ENCODE peak calls at places on chromosomes 3 and 15, in six cellular contexts. B is activated CD4-positive, alpha-beta T cell treated with anti-CD3 and anti-CD28 coated beads for 48 hours; E is AG20443; J is CD4-positive, alpha-beta memory T cell; O is retinal pigment epithelial cell; A is brain microvascular endothelial cell. P is an unnamed sample.

GRCh38 chr3:138082085-138082991 is 33.1 kb downstream of the DZIP1L start:
- DNase-seq in B (peak), E (peak), J (peak), O (no peak), A (peak), P (no peak)

GRCh38 chr15:56835598-56836275 is 82.7 kb upstream of the TCF12 start:
- DNase-seq in B (no peak), E (peak), J (no peak), O (no peak), A (no peak), P (no peak)

GRCh38 chr3:141769171-141769894 is 6.1 kb downstream of the GRK7 start:
- DNase-seq in B (no peak), E (no peak), J (no peak), O (no peak), A (peak), P (peak)

GRCh38 chr3:44965165-44965564 is 10.8 kb downstream of the ZDHHC3 start:
- DNase-seq in B (no peak), E (no peak), J (no peak), O (no peak), A (no peak), P (peak)

GRCh38 chr15:34782901-34783300 is 12.4 kb downstream of the ACTC1 start:
- DNase-seq in B (no peak), E (no peak), J (no peak), O (no peak), A (no peak), P (no peak)

GRCh38 chr3:169034401-169034800 is 629.1 kb downstream of the MECOM start:
- DNase-seq in B (no peak), E (peak), J (no peak), O (no peak), A (no peak), P (no peak)

GRCh38 chr3:59545369-59545768 is 495.5 kb upstream of the CFAP20DC start:
- DNase-seq in B (no peak), E (no peak), J (no peak), O (no peak), A (no peak), P (no peak)

GRCh38 chr3:73685061-73685460 is 60.3 kb upstream of the PDZRN3 start:
- DNase-seq in B (no peak), E (no peak), J (no peak), O (no peak), A (no peak), P (no peak)

GRCh38 chr3:52528596-52529375 is 4.9 kb downstream of the NT5DC2 start:
- DNase-seq in B (no peak), E (no peak), J (no peak), O (no peak), A (no peak), P (no peak)

GRCh38 chr3:197216169-197216860 is 82.1 kb downstream of the DLG1 start:
- DNase-seq in B (no peak), E (peak), J (no peak), O (peak), A (peak), P (no peak)

GRCh38 chr3:46846624-46847542 is 16.4 kb downstream of the MYL3 start:
- DNase-seq in B (peak), E (no peak), J (no peak), O (no peak), A (no peak), P (no peak)

GRCh38 chr3:14212032-14212431 is 33.4 kb downstream of the LSM3 start:
- DNase-seq in B (no peak), E (no peak), J (no peak), O (no peak), A (no peak), P (no peak)

GRCh38 chr3:195179782-195180489 is 91.0 kb downstream of the XXYLT1 start:
- DNase-seq in B (no peak), E (no peak), J (no peak), O (no peak), A (no peak), P (peak)

GRCh38 chr3:169634618-169635236 is 28.8 kb downstream of the MECOM start:
- DNase-seq in B (no peak), E (no peak), J (no peak), O (no peak), A (no peak), P (peak)

GRCh38 chr3:175193815-175194518 is 334.8 kb downstream of the NAALADL2 start:
- DNase-seq in B (no peak), E (peak), J (no peak), O (no peak), A (no peak), P (no peak)

GRCh38 chr3:29914861-29915524 is 634.1 kb downstream of the RBMS3 start:
- DNase-seq in B (no peak), E (peak), J (no peak), O (peak), A (no peak), P (no peak)

GRCh38 chr15:28881600-28881999 is 4.2 kb upstream of the APBA2 start:
- DNase-seq in B (no peak), E (no peak), J (no peak), O (no peak), A (no peak), P (no peak)

GRCh38 chr15:74044267-74045110 is 37.9 kb downstream of the GOLGA6A start:
- DNase-seq in B (no peak), E (no peak), J (no peak), O (no peak), A (no peak), P (no peak)

GRCh38 chr15:99986297-99987118 is 253.3 kb upstream of the LYSMD4 start:
- DNase-seq in B (no peak), E (no peak), J (no peak), O (no peak), A (no peak), P (peak)

GRCh38 chr3:119969759-119970158 is 124.5 kb downstream of the GSK3B start:
- DNase-seq in B (no peak), E (no peak), J (no peak), O (no peak), A (no peak), P (no peak)

GRCh38 chr3:40191850-40192448 is 117.6 kb upstream of the EIF1B start:
- DNase-seq in B (peak), E (peak), J (peak), O (no peak), A (peak), P (peak)

GRCh38 chr3:78406396-78406795 is 1361.4 kb downstream of the ROBO1 start:
- DNase-seq in B (no peak), E (no peak), J (no peak), O (no peak), A (no peak), P (no peak)

GRCh38 chr3:65627102-65627501 is 411.6 kb downstream of the MAGI1 start:
- DNase-seq in B (no peak), E (no peak), J (no peak), O (no peak), A (no peak), P (no peak)

GRCh38 chr3:13612829-13613228 is 63.9 kb downstream of the FBLN2 start:
- DNase-seq in B (no peak), E (no peak), J (no peak), O (no peak), A (no peak), P (no peak)

GRCh38 chr3:45313743-45314403 is 74.5 kb upstream of the LARS2 start:
- DNase-seq in B (no peak), E (no peak), J (no peak), O (no peak), A (no peak), P (no peak)

GRCh38 chr15:77107531-77108355 is 36.8 kb upstream of the TSPAN3 start:
- DNase-seq in B (peak), E (peak), J (peak), O (no peak), A (peak), P (peak)

GRCh38 chr3:102665183-102665582 is 230.4 kb downstream of the ZPLD1 start:
- DNase-seq in B (no peak), E (no peak), J (no peak), O (no peak), A (no peak), P (no peak)